ENCODE peak calls at places on chromosomes 4 and X, in eight cellular contexts. D is HL-60, M is neural progenitor cell, E is AG09309, L is AG10803, F is suprapubic skin, W is fibroblast of lung, G is IMR-90. V is an unnamed sample.

GRCh38 chr4:20859097-20859781 is 159.0 kb downstream of the PACRGL start:
- DNase-seq in D (no peak), M (no peak), E (no peak), L (no peak), F (no peak), W (no peak), G (no peak), V (no peak)

GRCh38 chr4:132593717-132594400 is 555.2 kb upstream of the PCDH10 start:
- DNase-seq in D (no peak), M (no peak), E (no peak), L (no peak), F (no peak), W (peak), G (no peak), V (no peak)

GRCh38 chrX:97159916-97160800 is 276.4 kb downstream of the RPA4 start:
- DNase-seq in D (no peak), M (peak), E (no peak), L (no peak), F (no peak), W (peak), G (no peak), V (no peak)

GRCh38 chrX:45847966-45848365 is 647.3 kb upstream of the DIPK2B start:
- DNase-seq in D (no peak), M (no peak), E (no peak), L (peak), F (no peak), W (peak), G (no peak), V (no peak)

GRCh38 chr4:47391256-47391655 is 72.2 kb downstream of the COMMD8 start:
- DNase-seq in D (no peak), M (no peak), E (no peak), L (no peak), F (no peak), W (no peak), G (no peak), V (no peak)

GRCh38 chr4:623914-624626 is 1.3 kb upstream of the PDE6B start:
- DNase-seq in D (no peak), M (peak), E (no peak), L (no peak), F (peak), W (no peak), G (no peak), V (no peak)

GRCh38 chr4:55385201-55385649 is 10.5 kb upstream of the TMEM165 start:
- DNase-seq in D (no peak), M (no peak), E (no peak), L (no peak), F (no peak), W (no peak), G (peak), V (no peak)

GRCh38 chr4:102847687-102848086 is 20.3 kb upstream of the UBE2D3 start:
- DNase-seq in D (no peak), M (no peak), E (no peak), L (no peak), F (no peak), W (no peak), G (no peak), V (no peak)

GRCh38 chr4:184444953-184445309 is 29.4 kb downstream of the IRF2 start:
- DNase-seq in D (peak), M (no peak), E (no peak), L (no peak), F (no peak), W (no peak), G (no peak), V (no peak)

GRCh38 chrX:115571712-115572111 is 10.7 kb downstream of the PLS3 start:
- DNase-seq in D (no peak), M (no peak), E (no peak), L (no peak), F (no peak), W (no peak), G (peak), V (no peak)

GRCh38 chr4:111268769-111269414 is 646.0 kb upstream of the PITX2 start:
- DNase-seq in D (no peak), M (no peak), E (peak), L (peak), F (no peak), W (peak), G (peak), V (peak)

GRCh38 chr4:7687006-7687405 is 252.3 kb upstream of the PSAPL1 start:
- DNase-seq in D (no peak), M (no peak), E (no peak), L (no peak), F (no peak), W (no peak), G (no peak), V (no peak)

GRCh38 chr4:170581322-170581721 is 491.6 kb upstream of the AADAT start:
- DNase-seq in D (no peak), M (peak), E (no peak), L (no peak), F (no peak), W (no peak), G (no peak), V (no peak)

GRCh38 chrX:134294548-134294947 is 57.6 kb downstream of the CCDC160 start:
- DNase-seq in D (no peak), M (no peak), E (no peak), L (peak), F (no peak), W (peak), G (peak), V (no peak)
- TF ChIP-seq CTCF in D (no peak), M (peak), E (peak), L (peak), F (no peak), W (peak), G (peak), V (no peak)

GRCh38 chr4:146032234-146032860 is 93.7 kb upstream of the ZNF827 start:
- DNase-seq in D (no peak), M (no peak), E (no peak), L (no peak), F (no peak), W (no peak), G (no peak), V (no peak)

GRCh38 chr4:146033149-146033548 is 94.5 kb upstream of the ZNF827 start:
- DNase-seq in D (no peak), M (no peak), E (no peak), L (no peak), F (no peak), W (no peak), G (no peak), V (no peak)

GRCh38 chr4:146029939-146030710 is 91.5 kb upstream of the ZNF827 start:
- DNase-seq in D (no peak), M (no peak), E (no peak), L (no peak), F (no peak), W (peak), G (no peak), V (peak)

GRCh38 chr4:146023334-146023967 is 84.8 kb upstream of the ZNF827 start:
- DNase-seq in D (no peak), M (no peak), E (no peak), L (no peak), F (no peak), W (no peak), G (no peak), V (peak)

GRCh38 chr4:146029147-146029546 is 90.5 kb upstream of the ZNF827 start:
- DNase-seq in D (no peak), M (no peak), E (peak), L (peak), F (no peak), W (no peak), G (no peak), V (no peak)
- TF ChIP-seq CTCF in D (no peak), M (no peak), E (peak), L (peak), F (no peak), W (no peak), G (no peak), V (peak)

GRCh38 chr4:46386570-46386969 is 3.4 kb downstream of the GABRA2 start:
- DNase-seq in D (no peak), M (peak), E (no peak), L (no peak), F (no peak), W (no peak), G (no peak), V (no peak)
- TF ChIP-seq CTCF in D (no peak), M (peak), E (no peak), L (no peak), F (no peak), W (peak), G (no peak), V (no peak)

DNA sequence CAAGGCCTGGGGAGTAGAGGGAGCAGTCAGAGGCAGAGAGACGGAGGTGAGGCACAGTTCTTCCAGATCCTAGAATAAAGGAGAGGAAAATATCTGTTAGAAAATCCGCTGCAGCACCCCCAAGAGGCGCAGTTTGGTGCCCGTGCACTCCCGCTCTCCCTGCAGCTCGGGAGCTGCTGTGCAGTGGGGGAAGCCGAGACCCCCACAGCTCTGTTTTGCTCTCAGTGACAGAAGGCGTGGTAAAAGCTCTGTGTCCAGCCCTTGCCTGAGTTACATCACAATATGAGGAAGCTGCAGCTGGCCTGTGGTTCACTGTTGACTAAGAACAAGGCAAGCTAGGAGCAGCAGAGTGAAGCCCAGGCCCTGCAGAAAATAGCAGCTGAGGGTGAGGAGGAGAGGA is 88.5 kb upstream of the ADRA2C start:
- DNase-seq in D (peak), M (no peak), E (no peak), L (no peak), F (peak), W (no peak), G (no peak), V (no peak)
- TF ChIP-seq CTCF in D (no peak), M (peak), E (no peak), L (no peak), F (no peak), W (no peak), G (no peak), V (no peak)

GRCh38 chrX:72271812-72272211 is 5.2 kb downstream of the RPS4X start:
- DNase-seq in D (no peak), M (no peak), E (no peak), L (no peak), F (no peak), W (no peak), G (no peak), V (no peak)

GRCh38 chrX:72271091-72271490 is 6.0 kb downstream of the RPS4X start:
- DNase-seq in D (no peak), M (no peak), E (no peak), L (no peak), F (no peak), W (no peak), G (no peak), V (no peak)

GRCh38 chrX:72269671-72270251 is 7.3 kb downstream of the RPS4X start:
- DNase-seq in D (no peak), M (no peak), E (peak), L (peak), F (no peak), W (peak), G (peak), V (no peak)

GRCh38 chrX:72270316-72270866 is 6.7 kb downstream of the RPS4X start:
- DNase-seq in D (no peak), M (no peak), E (no peak), L (no peak), F (no peak), W (no peak), G (no peak), V (no peak)

DNA sequence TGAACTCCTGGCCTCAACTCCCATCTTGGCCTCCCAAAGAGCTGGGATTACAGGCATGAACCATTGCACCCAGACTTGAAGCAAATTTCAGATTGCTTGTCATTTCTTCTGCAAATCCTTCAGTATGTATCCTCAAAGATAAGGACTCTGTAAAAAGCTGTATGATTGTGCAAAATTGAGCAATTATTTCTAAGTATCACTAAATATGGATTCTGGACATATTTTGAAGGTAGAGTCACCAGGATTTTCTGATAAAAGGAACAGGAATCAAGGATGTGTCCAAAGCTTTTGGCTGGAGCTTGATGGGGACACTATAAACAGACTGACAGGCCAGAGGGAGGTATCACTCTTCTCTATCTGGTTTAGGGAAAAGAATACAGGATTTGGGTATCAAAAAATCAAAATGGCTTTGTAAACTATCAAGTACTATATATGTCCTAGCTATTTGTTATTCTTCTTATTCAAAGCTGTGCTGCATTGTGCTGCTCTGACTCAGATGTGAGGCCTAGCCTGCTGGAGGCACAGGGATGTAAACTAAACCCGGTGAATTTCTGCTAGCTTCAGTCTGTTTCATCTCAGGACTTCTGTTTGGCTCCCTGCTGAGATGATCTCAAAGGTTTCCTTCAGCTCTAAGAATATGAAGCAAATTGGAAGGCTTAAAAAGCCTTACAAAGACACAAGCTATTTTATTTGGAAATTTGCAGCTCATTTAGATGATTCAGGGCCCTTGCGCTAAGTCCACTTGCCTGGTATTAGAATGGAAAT is 8.3 kb downstream of the RPS4X start:
- DNase-seq in D (no peak), M (no peak), E (peak), L (peak), F (no peak), W (peak), G (peak), V (no peak)
- TF ChIP-seq CTCF in D (no peak), M (no peak), E (no peak), L (no peak), F (no peak), W (no peak), G (no peak), V (no peak)

GRCh38 chr4:4427886-4428285 is 41.0 kb downstream of the NSG1 start:
- DNase-seq in D (no peak), M (no peak), E (no peak), L (no peak), F (no peak), W (no peak), G (no peak), V (no peak)

GRCh38 chr4:4425696-4426095 is 38.8 kb downstream of the NSG1 start:
- DNase-seq in D (no peak), M (no peak), E (no peak), L (no peak), F (no peak), W (no peak), G (no peak), V (no peak)

GRCh38 chr4:4425119-4425690 is 38.3 kb downstream of the NSG1 start:
- DNase-seq in D (no peak), M (no peak), E (no peak), L (no peak), F (no peak), W (no peak), G (peak), V (no peak)

GRCh38 chr4:4427478-4427870 is 40.6 kb downstream of the NSG1 start:
- DNase-seq in D (no peak), M (no peak), E (no peak), L (no peak), F (no peak), W (no peak), G (no peak), V (no peak)

DNA sequence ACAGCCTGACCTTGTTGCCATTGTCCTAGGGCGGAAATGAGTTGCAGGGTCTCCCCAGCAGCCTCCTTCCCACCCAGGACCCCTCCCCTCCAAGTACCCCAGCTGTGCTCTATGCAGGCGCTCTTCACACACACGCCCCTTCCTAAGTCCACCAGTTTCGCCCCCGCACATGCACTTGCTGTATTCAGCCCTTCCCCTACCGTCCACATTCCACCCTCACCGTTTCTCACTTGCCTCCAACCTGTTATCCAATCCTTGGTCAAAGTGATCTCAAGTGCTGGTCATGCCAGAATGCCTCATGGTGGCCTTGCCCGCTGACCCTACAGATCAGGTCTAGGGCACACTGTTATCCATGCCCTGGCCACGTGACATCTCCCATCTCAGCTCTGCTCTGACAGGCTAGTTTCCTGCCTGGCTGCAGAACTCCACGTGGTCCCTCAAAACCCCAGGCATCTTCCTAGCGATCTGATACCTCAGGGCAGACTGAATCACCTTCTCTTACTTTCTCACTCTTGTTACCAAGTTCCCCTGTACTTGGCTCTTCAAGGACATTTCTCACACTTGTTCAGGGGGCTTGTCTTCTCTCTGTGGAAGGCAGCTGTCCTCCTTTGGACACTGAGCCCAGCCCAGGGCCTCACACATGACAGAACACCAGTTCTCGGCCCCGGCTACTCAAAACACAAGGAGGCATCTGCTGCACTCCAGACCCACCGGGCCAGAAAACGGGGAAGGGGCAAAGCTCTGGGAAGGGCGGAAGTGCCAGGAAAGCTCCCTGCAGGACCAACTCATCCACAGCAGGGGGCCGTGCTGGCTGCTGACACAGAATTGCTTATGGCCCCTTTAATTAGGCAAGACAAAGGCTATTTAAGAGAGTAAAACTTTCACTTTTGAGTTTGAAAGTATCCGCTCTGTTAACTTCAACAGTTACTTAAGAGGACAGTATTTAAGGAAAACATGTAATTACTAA is 39.9 kb downstream of the NSG1 start:
- DNase-seq in D (no peak), M (peak), E (no peak), L (no peak), F (no peak), W (no peak), G (no peak), V (no peak)
- TF ChIP-seq CTCF in D (no peak), M (no peak), E (no peak), L (no peak), F (no peak), W (peak), G (no peak), V (no peak)

V was measured in GM12864.